ENCODE peak calls at places on chromosomes 12 and 14, in six cellular contexts. H, G, N, I, S and M are unnamed samples.

GRCh38 chr14:53999061-53999488 is 42.5 kb upstream of the BMP4 start:
- DNase-seq in I (no peak), S (no peak), G (peak), N (peak), H (peak), M (no peak)

GRCh38 chr14:90828642-90829487 is 12.6 kb upstream of the TTC7B start:
- DNase-seq in H (no peak), I (peak), G (no peak), S (no peak), N (no peak), M (no peak)

GRCh38 chr12:94644141-94644575 is 6.2 kb downstream of the TMCC3 start:
- DNase-seq in S (no peak), I (no peak), H (peak), N (no peak), G (peak), M (no peak)

GRCh38 chr14:73610692-73611091 is 1.6 kb upstream of the ACOT6 start:
- DNase-seq in N (no peak), G (peak), I (no peak), S (no peak), H (peak), M (no peak)

GRCh38 chr12:54522213-54522612 is 24.7 kb downstream of the NCKAP1L start:
- DNase-seq in H (no peak), S (no peak), N (no peak), I (no peak), G (peak), M (no peak)

GRCh38 chr12:109697877-109698468 is 15.7 kb upstream of the FAM222A start:
- DNase-seq in H (no peak), G (no peak), N (no peak), S (no peak), I (no peak), M (no peak)

GRCh38 chr12:92342574-92342973 is 196.9 kb upstream of the BTG1 start:
- DNase-seq in I (no peak), N (no peak), S (no peak), G (no peak), H (no peak), M (no peak)

GRCh38 chr14:43031598-43031997 is 1424.9 kb downstream of the LRFN5 start:
- DNase-seq in S (no peak), N (no peak), H (no peak), G (no peak), I (no peak), M (no peak)

GRCh38 chr14:99177876-99178630 is 93.9 kb downstream of the BCL11B start:
- DNase-seq in S (no peak), G (no peak), N (no peak), I (no peak), H (no peak), M (no peak)

GRCh38 chr12:121947966-121948365 is 29.6 kb downstream of the CFAP251 start:
- DNase-seq in N (no peak), S (no peak), H (peak), I (no peak), G (peak), M (no peak)

GRCh38 chr12:4011597-4011996 is 138.4 kb upstream of the PARP11 start:
- DNase-seq in S (no peak), I (no peak), H (no peak), G (no peak), N (no peak), M (no peak)

GRCh38 chr14:104267895-104268294 is 129.5 kb downstream of the KIF26A start:
- DNase-seq in N (peak), S (peak), I (no peak), H (no peak), G (no peak), M (peak)

GRCh38 chr12:52004042-52004648 is 2.6 kb upstream of the TAMALIN start:
- DNase-seq in H (peak), N (peak), S (peak), I (no peak), G (peak), M (no peak)

GRCh38 chr12:219891-220352 is 6.0 kb upstream of the SLC6A12 start:
- DNase-seq in I (peak), S (peak), N (peak), G (peak), H (peak), M (peak)

GRCh38 chr12:103085541-103085940 is 128.1 kb downstream of the ASCL1 start:
- DNase-seq in N (no peak), S (no peak), I (no peak), H (no peak), G (no peak), M (no peak)

GRCh38 chr14:33184587-33184986 is 245.9 kb downstream of the NPAS3 start:
- DNase-seq in S (no peak), N (no peak), I (no peak), G (peak), H (peak), M (no peak)

GRCh38 chr14:53399057-53399456 is 245.9 kb upstream of the DDHD1 start:
- DNase-seq in H (peak), N (no peak), I (no peak), G (peak), S (no peak), M (no peak)

GRCh38 chr14:72643317-72643801 is 250.5 kb downstream of the DPF3 start:
- DNase-seq in H (peak), G (peak), I (no peak), S (peak), N (no peak), M (no peak)

GRCh38 chr14:22837059-22837749 is 819 bp downstream of the MMP14 start:
- DNase-seq in N (peak), H (peak), S (no peak), I (no peak), G (peak), M (no peak)

GRCh38 chr14:96246535-96246839 is 9.5 kb upstream of the BDKRB1 start:
- DNase-seq in I (no peak), S (no peak), N (no peak), G (peak), H (peak), M (no peak)

GRCh38 chr12:27460471-27460978 is 14.0 kb downstream of the SMCO2 start:
- DNase-seq in G (peak), N (no peak), I (no peak), H (peak), S (no peak), M (no peak)

GRCh38 chr12:110180591-110181005 is 56.4 kb downstream of the IFT81 start:
- DNase-seq in N (no peak), I (no peak), G (peak), H (peak), S (no peak), M (no peak)

GRCh38 chr12:41293011-41293410 is 104.9 kb downstream of the PDZRN4 start:
- DNase-seq in S (no peak), N (no peak), H (no peak), I (no peak), G (no peak), M (no peak)

GRCh38 chr12:112122823-112123690 is 2.3 kb upstream of the TRAFD1 start:
- DNase-seq in G (peak), H (peak), S (no peak), I (no peak), N (no peak), M (no peak)

GRCh38 chr12:96448287-96448686 is 41.1 kb upstream of the CFAP54 start:
- DNase-seq in I (no peak), N (no peak), G (peak), H (peak), S (no peak), M (no peak)

GRCh38 chr12:6554168-6554989 is 1.5 kb downstream of the IFFO1 start:
- DNase-seq in N (peak), S (no peak), H (peak), I (peak), G (peak), M (no peak)

GRCh38 chr14:97444248-97444647 is 647.1 kb downstream of the VRK1 start:
- DNase-seq in H (no peak), N (no peak), S (no peak), G (no peak), I (no peak), M (no peak)

DNA sequence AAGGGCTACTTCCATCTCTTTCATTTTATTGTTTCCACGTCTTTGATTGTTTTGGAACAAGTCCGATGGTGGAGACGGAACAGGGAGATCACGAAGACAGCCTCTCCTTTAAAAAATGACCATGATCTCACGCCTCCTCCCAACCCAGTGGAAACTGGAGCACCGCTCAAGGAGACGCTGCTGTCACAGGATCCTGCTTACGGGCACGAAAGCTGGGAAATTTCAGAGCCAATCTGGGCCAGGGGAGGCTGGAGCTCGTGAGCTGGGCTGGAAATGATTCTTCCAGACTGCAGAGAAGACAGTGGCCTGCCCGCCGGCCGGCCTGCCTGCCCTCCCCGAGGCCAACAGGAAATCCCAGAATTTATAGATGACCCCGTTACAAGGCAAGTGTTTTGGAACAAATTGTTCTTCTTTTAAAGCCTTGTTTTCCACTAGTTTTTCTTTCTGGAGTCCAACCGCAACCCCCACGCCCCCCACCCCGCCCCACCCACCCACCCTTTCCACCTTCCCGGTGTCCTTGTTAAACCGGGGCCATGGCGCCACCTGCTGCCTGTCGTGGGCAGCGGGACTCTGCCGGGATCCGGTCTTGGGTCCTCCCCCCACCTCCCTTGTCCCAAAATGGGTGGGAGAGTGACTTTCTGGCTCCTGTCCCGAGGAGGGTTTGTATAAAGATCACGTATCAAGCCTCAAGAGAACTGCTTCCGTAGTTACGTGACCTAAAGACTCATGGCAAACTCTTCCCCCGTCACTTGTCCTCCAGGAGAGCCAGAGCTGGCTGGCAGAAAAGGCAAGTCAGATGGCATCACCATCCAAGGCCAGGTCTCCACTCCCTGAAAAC is 40.3 kb downstream of the MAP1LC3B2 start:
- DNase-seq in S (peak), H (peak), N (peak), G (peak), I (peak), M (no peak)
- TF ChIP-seq CTCF in S (peak), H (peak), N (peak), G (peak), I (peak), M (peak)

DNA sequence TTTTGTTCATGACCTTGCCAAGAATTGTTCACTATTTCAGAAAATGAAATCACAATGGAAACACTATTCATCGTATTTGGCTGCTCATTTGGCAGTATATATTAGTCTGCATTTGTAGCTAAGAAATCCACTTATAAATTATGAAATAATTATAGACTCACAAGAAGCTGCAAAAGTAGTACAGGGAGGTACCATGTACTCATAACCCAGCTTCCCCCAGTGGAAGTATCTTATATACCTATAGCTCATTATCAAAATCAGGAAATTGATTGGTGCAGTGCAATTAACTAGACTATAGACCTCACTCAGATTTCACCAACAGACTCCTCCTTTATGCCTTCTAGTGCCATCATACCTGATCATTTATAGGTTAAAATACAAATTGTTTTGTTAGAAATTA is 178.8 kb upstream of the VASH1 start:
- DNase-seq in H (no peak), S (no peak), G (no peak), N (no peak), I (no peak), M (no peak)
- TF ChIP-seq CTCF in H (no peak), S (no peak), G (no peak), N (no peak), I (no peak), M (no peak)

GRCh38 chr14:50107850-50108249 is 8.5 kb downstream of the VCPKMT start:
- DNase-seq in G (no peak), I (no peak), H (no peak), N (no peak), S (no peak), M (no peak)

GRCh38 chr14:50106178-50106577 is 10.2 kb downstream of the VCPKMT start:
- DNase-seq in H (no peak), G (peak), S (no peak), N (no peak), I (no peak), M (no peak)

GRCh38 chr14:50110323-50111037 is 5.9 kb downstream of the VCPKMT start:
- DNase-seq in G (no peak), S (no peak), H (no peak), N (no peak), I (no peak), M (no peak)

GRCh38 chr14:50113381-50113811 is 3.0 kb downstream of the VCPKMT start:
- DNase-seq in H (no peak), N (no peak), I (peak), G (no peak), S (no peak), M (no peak)

DNA sequence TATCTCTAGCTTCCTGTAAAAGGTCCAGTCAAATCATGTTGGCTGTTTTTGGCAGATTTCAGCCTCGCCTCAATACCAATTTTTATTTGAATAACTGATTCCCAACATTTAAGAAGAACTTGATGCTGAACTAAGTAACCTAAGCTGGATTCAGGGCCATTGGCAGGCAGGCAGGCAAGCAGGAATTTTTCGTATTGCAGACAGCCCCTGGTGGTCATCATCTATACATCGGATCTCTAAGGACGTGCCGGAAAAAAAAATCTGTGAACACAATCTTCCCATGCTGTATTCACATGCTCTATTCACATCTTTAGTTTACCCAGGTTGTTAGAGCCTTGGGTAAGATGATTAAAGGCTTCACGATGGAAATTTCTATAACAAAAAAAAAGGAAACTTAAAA is 7.0 kb downstream of the VCPKMT start:
- DNase-seq in H (peak), N (no peak), S (no peak), G (peak), I (no peak), M (no peak)
- TF ChIP-seq CTCF in H (peak), N (peak), S (no peak), G (peak), I (no peak), M (peak)

DNA sequence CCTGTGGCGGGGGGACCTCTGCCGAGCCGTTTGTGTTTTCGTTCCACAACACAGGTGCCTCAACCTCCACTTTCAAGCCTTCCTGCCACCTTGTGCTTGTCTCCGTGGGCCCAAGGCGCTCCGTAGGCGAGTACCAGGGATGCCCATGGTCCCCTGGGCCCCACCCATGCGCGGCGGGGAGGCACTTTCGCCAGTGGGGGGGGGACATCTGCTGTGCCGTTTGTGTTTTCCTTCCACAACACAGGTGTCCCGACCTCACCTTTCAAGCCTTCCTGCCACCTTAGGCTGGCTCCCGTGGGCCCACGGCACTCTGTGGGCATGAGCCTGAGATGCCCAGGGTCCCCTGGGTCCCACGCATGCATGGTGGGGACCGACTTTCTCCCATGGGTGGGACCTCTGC is 335.9 kb downstream of the ALG10 start:
- DNase-seq in N (no peak), H (no peak), S (no peak), G (no peak), I (no peak), M (no peak)
- TF ChIP-seq CTCF in N (no peak), H (no peak), S (no peak), G (no peak), I (no peak), M (no peak)

DNA sequence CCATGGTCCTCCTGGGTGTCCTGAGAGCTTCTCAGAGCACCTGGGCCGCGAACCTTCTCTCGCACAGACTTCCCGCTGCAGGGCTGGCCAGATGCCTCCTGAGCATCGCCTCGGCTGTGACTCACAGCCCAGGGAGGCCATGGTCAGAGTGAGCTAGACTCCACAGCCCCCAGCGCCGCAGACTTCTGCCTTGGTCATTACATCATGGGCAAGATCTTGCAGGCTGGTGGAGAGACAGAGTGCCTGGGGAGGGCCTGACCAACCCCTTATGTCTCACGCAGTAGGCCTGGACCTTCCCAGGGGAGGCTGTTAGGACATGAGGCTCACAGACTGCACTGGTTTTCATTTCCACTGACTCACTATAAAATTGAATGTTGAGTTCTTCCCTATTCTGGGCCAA is 41.8 kb downstream of the SMOC1 start:
- DNase-seq in H (peak), I (no peak), N (no peak), S (no peak), G (peak), M (no peak)
- TF ChIP-seq CTCF in H (no peak), I (no peak), N (no peak), S (no peak), G (no peak), M (no peak)